ENCODE peak calls at places on chromosomes 16 and 17, in five cellular contexts. K is upper lobe of right lung, B is AG04450, C is fibroblast of lung, S is fibroblast of pulmonary artery. H is an unnamed sample.

GRCh38 chr16:57091990-57092785 is at the start of gene CPNE2:
- DNase-seq in K (peak), B (no peak), C (peak), S (peak), H (peak)

GRCh38 chr17:47295037-47295873 is 28.5 kb upstream of the EFCAB13 start:
- DNase-seq in K (no peak), B (no peak), C (no peak), S (no peak), H (no peak)

GRCh38 chr16:20191566-20191965 is 117.9 kb upstream of the GPR139 start:
- DNase-seq in K (no peak), B (no peak), C (no peak), S (no peak), H (no peak)

GRCh38 chr17:68600123-68600880 is 865 bp downstream of the FAM20A start:
- DNase-seq in K (peak), B (no peak), C (no peak), S (no peak), H (peak)

GRCh38 chr17:3896108-3897099 is 3.6 kb upstream of the CAMKK1 start:
- DNase-seq in K (no peak), B (no peak), C (no peak), S (no peak), H (no peak)

GRCh38 chr17:8701221-8701620 is 43.4 kb downstream of the CCDC42 start:
- DNase-seq in K (no peak), B (no peak), C (no peak), S (no peak), H (no peak)

GRCh38 chr17:67181825-67182224 is 63.2 kb downstream of the HELZ start:
- DNase-seq in K (no peak), B (no peak), C (no peak), S (no peak), H (no peak)

GRCh38 chr17:33169580-33170285 is 123.4 kb downstream of the ASIC2 start:
- DNase-seq in K (no peak), B (no peak), C (peak), S (peak), H (no peak)

GRCh38 chr17:51653902-51654301 is 393.6 kb downstream of the UTP18 start:
- DNase-seq in K (no peak), B (no peak), C (no peak), S (no peak), H (no peak)

GRCh38 chr16:3578121-3578520 is 918 bp upstream of the NLRC3 start:
- DNase-seq in K (no peak), B (no peak), C (no peak), S (no peak), H (no peak)

GRCh38 chr16:52611817-52612673 is 65.1 kb upstream of the TOX3 start:
- DNase-seq in K (no peak), B (no peak), C (no peak), S (no peak), H (no peak)

GRCh38 chr17:64420143-64420670 is 28.7 kb upstream of the MILR1 start:
- DNase-seq in K (peak), B (peak), C (peak), S (peak), H (no peak)

GRCh38 chr16:50822671-50823070 is 80.8 kb downstream of the CYLD start:
- DNase-seq in K (no peak), B (no peak), C (no peak), S (no peak), H (no peak)

GRCh38 chr16:68287276-68288251 is 23.2 kb downstream of the SLC7A6OS start:
- DNase-seq in K (no peak), B (no peak), C (peak), S (peak), H (peak)

GRCh38 chr17:74877592-74878543 is 5.1 kb upstream of the FDXR start:
- DNase-seq in K (no peak), B (no peak), C (no peak), S (peak), H (no peak)

GRCh38 chr16:57503366-57503765 is 17.1 kb upstream of the DOK4 start:
- DNase-seq in K (no peak), B (no peak), C (no peak), S (peak), H (no peak)

GRCh38 chr17:40399185-40399584 is 18.5 kb downstream of the TOP2A start:
- DNase-seq in K (no peak), B (peak), C (peak), S (peak), H (no peak)

GRCh38 chr16:2008009-2008526 is 1.6 kb downstream of the ZNF598 start:
- DNase-seq in K (no peak), B (no peak), C (peak), S (peak), H (peak)

GRCh38 chr17:60165976-60166375 is 16.2 kb downstream of the CA4 start:
- DNase-seq in K (no peak), B (no peak), C (no peak), S (no peak), H (no peak)

GRCh38 chr16:75265911-75266701 is 14.7 kb upstream of the BCAR1 start:
- DNase-seq in K (peak), B (no peak), C (peak), S (peak), H (peak)

GRCh38 chr17:29215717-29216116 is 30.9 kb upstream of the CRYBA1 start:
- DNase-seq in K (no peak), B (no peak), C (peak), S (peak), H (no peak)

GRCh38 chr17:10875411-10875810 is 37.5 kb upstream of the PIRT start:
- DNase-seq in K (no peak), B (no peak), C (no peak), S (peak), H (no peak)

GRCh38 chr17:45364531-45365390 is 47.9 kb upstream of the MAP3K14 start:
- DNase-seq in K (peak), B (no peak), C (no peak), S (peak), H (no peak)

GRCh38 chr17:58320570-58321323 is 7.8 kb downstream of the TSPOAP1 start:
- DNase-seq in K (peak), B (no peak), C (no peak), S (no peak), H (no peak)

GRCh38 chr16:64982581-64982980 is 139.3 kb downstream of the CDH11 start:
- DNase-seq in K (no peak), B (no peak), C (peak), S (no peak), H (no peak)

GRCh38 chr16:4664538-4665418 is 28.6 kb upstream of the NUDT16L1 start:
- DNase-seq in K (peak), B (no peak), C (peak), S (no peak), H (peak)

GRCh38 chr16:49663081-49664057 is 192.5 kb downstream of the ZNF423 start:
- DNase-seq in K (no peak), B (no peak), C (no peak), S (no peak), H (peak)

GRCh38 chr16:25110392-25110947 is 1.1 kb upstream of the LCMT1 start:
- DNase-seq in K (no peak), B (no peak), C (peak), S (no peak), H (no peak)

GRCh38 chr17:45731459-45731858 is 52.7 kb upstream of the CRHR1 start:
- DNase-seq in K (no peak), B (no peak), C (no peak), S (no peak), H (no peak)

GRCh38 chr17:10574324-10574723 is 24.9 kb upstream of the MYH2 start:
- DNase-seq in K (no peak), B (no peak), C (no peak), S (no peak), H (no peak)

GRCh38 chr16:56270828-56271227 is 79.5 kb downstream of the GNAO1 start:
- DNase-seq in K (no peak), B (no peak), C (no peak), S (no peak), H (no peak)

GRCh38 chr17:6100891-6101290 is 30.7 kb downstream of the WSCD1 start:
- DNase-seq in K (no peak), B (no peak), C (no peak), S (no peak), H (no peak)

GRCh38 chr16:13039526-13039925 is 138.1 kb downstream of the SHISA9 start:
- DNase-seq in K (no peak), B (no peak), C (no peak), S (no peak), H (no peak)

GRCh38 chr17:71084219-71084618 is 914.9 kb downstream of the KCNJ2 start:
- DNase-seq in K (no peak), B (no peak), C (peak), S (peak), H (no peak)

GRCh38 chr17:74061758-74062157 is 141.7 kb upstream of the RPL38 start:
- DNase-seq in K (no peak), B (no peak), C (no peak), S (no peak), H (no peak)

GRCh38 chr16:4376126-4376819 is 4.6 kb downstream of the VASN start:
- DNase-seq in K (peak), B (peak), C (peak), S (peak), H (peak)

GRCh38 chr17:6374271-6374691 is 60.6 kb downstream of the AIPL1 start:
- DNase-seq in K (no peak), B (no peak), C (no peak), S (no peak), H (no peak)

DNA sequence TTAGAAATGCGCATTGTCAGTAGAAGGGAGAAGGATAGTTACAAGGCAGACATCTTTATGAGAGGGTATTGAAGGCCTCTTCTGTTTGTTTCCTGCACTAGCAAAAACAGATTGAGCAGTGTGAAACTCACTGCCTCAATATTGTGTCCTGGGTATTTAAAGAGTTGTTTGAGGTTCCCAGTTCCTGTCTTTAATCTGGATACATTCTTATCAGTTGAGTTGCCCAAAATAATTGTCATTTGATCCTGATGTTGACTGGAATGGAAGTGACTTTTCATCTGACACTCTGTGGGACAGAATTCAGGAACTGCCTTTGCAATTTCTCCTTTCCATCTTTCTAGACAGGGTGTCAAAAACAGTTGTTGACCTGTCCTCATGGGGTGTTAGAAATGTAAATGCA is 1.7 kb downstream of the ATP6V0A1 start:
- DNase-seq in K (no peak), B (no peak), C (no peak), S (no peak), H (no peak)
- H3K4me3 ChIP-seq in K (peak), B (peak), C (peak), S (peak), H (peak)

GRCh38 chr16:88691924-88692560 is 5.7 kb upstream of the SNAI3 start:
- DNase-seq in K (peak), B (no peak), C (no peak), S (no peak), H (no peak)
- H3K4me3 ChIP-seq in K (no peak), B (no peak), C (no peak), S (no peak), H (no peak)

GRCh38 chr17:76528156-76528527 is 9.4 kb downstream of the CYGB start:
- DNase-seq in K (no peak), B (no peak), C (no peak), S (no peak), H (peak)
- H3K4me3 ChIP-seq in K (peak), B (no peak), C (no peak), S (no peak), H (peak)

DNA sequence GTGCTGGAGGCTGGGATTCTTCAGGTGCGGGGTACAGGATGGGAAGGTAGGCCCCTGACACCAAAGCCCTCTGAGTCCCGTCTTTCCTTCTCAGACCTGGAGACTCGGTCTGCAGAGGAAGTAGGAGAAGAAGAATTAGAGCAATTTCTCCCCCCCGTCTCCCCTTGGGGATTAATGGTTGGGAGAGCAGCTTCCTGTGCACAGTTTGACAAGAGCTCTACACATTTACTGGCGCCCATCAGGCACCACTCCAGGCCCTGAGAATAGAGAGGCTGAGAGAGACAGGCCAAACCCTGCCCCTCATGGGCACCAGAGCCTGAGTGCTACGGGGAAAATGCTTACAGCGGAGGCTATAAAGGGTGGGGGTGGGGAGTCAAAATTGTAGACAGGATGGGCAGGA is 3.5 kb upstream of the C16orf74 start:
- DNase-seq in K (no peak), B (no peak), C (no peak), S (no peak), H (no peak)
- H3K4me3 ChIP-seq in K (no peak), B (no peak), C (no peak), S (no peak), H (no peak)

DNA sequence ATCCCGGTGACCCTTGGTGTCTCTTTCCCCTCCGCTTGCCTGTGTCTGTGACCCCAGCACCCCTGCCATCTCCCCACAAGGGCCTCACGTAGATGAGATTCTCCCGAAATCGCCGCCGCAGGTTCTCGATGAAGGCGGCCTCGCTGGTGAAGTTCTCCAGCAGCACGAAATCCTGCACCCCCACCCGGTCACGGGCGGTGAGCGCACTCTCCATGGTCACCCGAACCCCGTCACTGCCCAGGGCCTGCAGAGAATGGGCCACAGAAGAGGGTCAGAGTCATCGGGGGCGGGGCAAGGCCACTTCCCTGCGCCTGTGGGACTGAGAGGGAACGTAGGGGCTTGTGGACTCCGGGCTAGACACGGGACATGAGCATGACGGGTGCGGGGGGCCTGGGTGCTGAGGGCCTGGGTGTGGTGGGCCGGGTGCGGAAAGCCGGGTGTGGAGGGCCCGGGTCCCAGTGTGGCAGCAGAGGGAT is 8.4 kb downstream of the MYO1C start:
- DNase-seq in K (no peak), B (no peak), C (no peak), S (no peak), H (no peak)
- H3K4me3 ChIP-seq in K (peak), B (peak), C (peak), S (no peak), H (peak)